ENCODE peak calls at places on chromosome 5, in nine cellular contexts. T, G, R, O, L, A, V, Q and W are unnamed samples.
A peak's percentile ranks its signal among the peaks of the same experiment; 100 is the strongest.

GRCh38 chr5:90161399-90161798 is 248.2 kb downstream of the CETN3 start:
- DNase-seq in T (peak; percentile 78), G (peak; percentile 67), R (no peak), O (peak; percentile 57), L (peak; percentile 95), A (peak; percentile 20), V (no peak), Q (no peak), W (no peak)

GRCh38 chr5:130350131-130350530 is 445.9 kb downstream of the CHSY3 start:
- DNase-seq in T (no peak), G (no peak), R (no peak), O (no peak), L (no peak), A (no peak), V (no peak), Q (no peak), W (no peak)

GRCh38 chr5:40485021-40485998 is 194.4 kb upstream of the PTGER4 start:
- DNase-seq in T (no peak), G (no peak), R (no peak), O (no peak), L (no peak), A (no peak), V (no peak), Q (no peak), W (no peak)

GRCh38 chr5:157538311-157538710 is 37.3 kb downstream of the ADAM19 start:
- DNase-seq in T (no peak), G (no peak), R (no peak), O (no peak), L (no peak), A (no peak), V (no peak), Q (no peak), W (no peak)

GRCh38 chr5:75566710-75567309 is 44.4 kb upstream of the ANKDD1B start:
- DNase-seq in T (peak; percentile 31), G (no peak), R (peak; percentile 96), O (no peak), L (peak; percentile 96), A (peak; percentile 79), V (no peak), Q (no peak), W (no peak)

GRCh38 chr5:143051244-143052058 is 281.3 kb downstream of the ARHGAP26 start:
- DNase-seq in T (peak; percentile 73), G (no peak), R (peak; percentile 90), O (no peak), L (peak; percentile 91), A (no peak), V (no peak), Q (no peak), W (no peak)

GRCh38 chr5:302951-303350 is 18.6 kb upstream of the AHRR start:
- DNase-seq in T (no peak), G (no peak), R (no peak), O (no peak), L (no peak), A (no peak), V (no peak), Q (no peak), W (no peak)

GRCh38 chr5:175129619-175130018 is 314.4 kb downstream of the DRD1 start:
- DNase-seq in T (no peak), G (no peak), R (no peak), O (no peak), L (no peak), A (no peak), V (no peak), Q (no peak), W (no peak)

GRCh38 chr5:87411586-87412416 is 929 bp downstream of the CCNH start:
- DNase-seq in T (no peak), G (no peak), R (peak; percentile 63), O (peak; percentile 21), L (peak; percentile 60), A (peak; percentile 29), V (peak; percentile 40), Q (peak; percentile 18), W (no peak)

GRCh38 chr5:34570721-34571379 is 85.3 kb upstream of the RAI14 start:
- DNase-seq in T (no peak), G (no peak), R (peak; percentile 75), O (no peak), L (peak; percentile 71), A (no peak), V (no peak), Q (no peak), W (no peak)

GRCh38 chr5:122153230-122153629 is 23.9 kb downstream of the ZNF474 start:
- DNase-seq in T (no peak), G (no peak), R (peak; percentile 91), O (no peak), L (peak; percentile 52), A (no peak), V (no peak), Q (no peak), W (no peak)

GRCh38 chr5:179963375-179963774 is 55.7 kb upstream of the TBC1D9B start:
- DNase-seq in T (no peak), G (no peak), R (no peak), O (no peak), L (peak; percentile 36), A (no peak), V (no peak), Q (no peak), W (no peak)

GRCh38 chr5:53038196-53038847 is 49.2 kb downstream of the ITGA2 start:
- DNase-seq in T (no peak), G (no peak), R (no peak), O (no peak), L (no peak), A (no peak), V (no peak), Q (no peak), W (no peak)

GRCh38 chr5:90528704-90529233 is 615 bp downstream of the LYSMD3 start:
- DNase-seq in T (peak; percentile 39), G (no peak), R (peak; percentile 29), O (peak; percentile 21), L (peak; percentile 26), A (no peak), V (no peak), Q (no peak), W (no peak)

GRCh38 chr5:43041131-43041668 is 1.1 kb upstream of the ANXA2R start:
- DNase-seq in T (no peak), G (no peak), R (no peak), O (peak; percentile 16), L (peak; percentile 89), A (peak; percentile 71), V (no peak), Q (no peak), W (no peak)

GRCh38 chr5:16437974-16438373 is 27.6 kb downstream of the ZNF622 start:
- DNase-seq in T (no peak), G (no peak), R (no peak), O (no peak), L (peak; percentile 32), A (peak; percentile 27), V (no peak), Q (no peak), W (no peak)
- TF ChIP-seq CTCF in T (peak; percentile 11), G (no peak), R (peak; percentile 29), O (no peak), L (peak; percentile 29), A (peak; percentile 24), V (no peak), Q (no peak), W (no peak)

DNA sequence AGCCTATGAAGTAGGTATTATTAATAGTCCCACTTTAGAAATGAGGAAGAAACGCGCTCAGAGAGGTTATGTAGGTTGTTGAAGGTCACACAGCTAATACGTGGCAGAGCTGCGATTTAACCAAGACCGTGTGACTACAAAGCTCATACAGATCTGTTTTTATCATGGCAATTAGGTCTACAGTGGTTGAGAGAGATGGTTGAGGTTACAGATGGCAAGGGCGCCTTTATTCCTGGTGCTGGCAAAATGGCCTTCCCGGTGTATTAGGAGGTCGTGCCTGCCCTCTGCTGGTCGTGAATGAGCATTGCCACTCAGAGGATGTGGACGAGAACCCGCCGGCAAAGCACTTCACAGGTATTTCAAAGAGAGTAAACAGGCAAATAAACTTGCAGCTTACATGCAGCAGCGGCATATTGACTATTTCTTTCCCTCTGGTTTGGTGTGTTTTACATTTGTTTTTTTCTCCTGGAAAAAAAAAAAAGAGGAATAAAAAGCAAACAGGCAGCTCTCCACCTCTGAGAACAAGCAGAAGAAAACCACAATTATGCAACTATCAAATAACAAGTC is 65.3 kb upstream of the EGFLAM start:
- DNase-seq in T (peak; percentile 75), G (peak; percentile 77), R (peak; percentile 53), O (peak; percentile 80), L (peak; percentile 74), A (peak; percentile 62), V (peak; percentile 61), Q (peak; percentile 21), W (peak; percentile 59)
- TF ChIP-seq CTCF in T (peak; percentile 87), G (peak; percentile 90), R (peak; percentile 93), O (peak; percentile 92), L (peak; percentile 92), A (peak; percentile 87), V (peak; percentile 74), Q (peak; percentile 50), W (peak; percentile 95)

GRCh38 chr5:110784901-110785300 is 46.1 kb downstream of the SLC25A46 start:
- DNase-seq in T (no peak), G (no peak), R (peak; percentile 41), O (no peak), L (no peak), A (no peak), V (no peak), Q (no peak), W (no peak)

GRCh38 chr5:110785356-110785755 is 46.5 kb downstream of the SLC25A46 start:
- DNase-seq in T (no peak), G (no peak), R (peak; percentile 60), O (no peak), L (peak; percentile 62), A (no peak), V (no peak), Q (no peak), W (no peak)

DNA sequence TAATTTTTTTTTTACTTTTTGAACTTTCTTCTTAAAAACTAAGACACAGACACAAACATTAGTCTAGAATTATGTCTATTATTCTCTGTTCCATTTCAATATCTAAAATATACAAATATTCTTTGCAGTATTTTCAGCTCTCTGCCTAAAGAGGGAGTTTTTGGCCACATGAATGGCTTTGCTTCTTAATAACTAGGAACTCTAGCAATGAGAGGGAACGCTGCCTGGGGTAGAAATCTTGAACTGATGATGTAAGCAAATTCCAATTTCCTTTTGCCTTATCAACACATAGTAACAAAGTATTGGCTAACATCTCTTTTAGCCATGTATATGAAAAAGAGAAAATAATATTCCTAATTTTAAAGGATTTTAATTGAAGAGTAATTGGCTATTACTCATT is 51.9 kb downstream of the SLC25A46 start:
- DNase-seq in T (no peak), G (no peak), R (peak; percentile 82), O (no peak), L (peak; percentile 86), A (peak; percentile 11), V (no peak), Q (no peak), W (no peak)
- TF ChIP-seq CTCF in T (peak; percentile 63), G (no peak), R (peak; percentile 63), O (no peak), L (peak; percentile 59), A (no peak), V (no peak), Q (no peak), W (no peak)

DNA sequence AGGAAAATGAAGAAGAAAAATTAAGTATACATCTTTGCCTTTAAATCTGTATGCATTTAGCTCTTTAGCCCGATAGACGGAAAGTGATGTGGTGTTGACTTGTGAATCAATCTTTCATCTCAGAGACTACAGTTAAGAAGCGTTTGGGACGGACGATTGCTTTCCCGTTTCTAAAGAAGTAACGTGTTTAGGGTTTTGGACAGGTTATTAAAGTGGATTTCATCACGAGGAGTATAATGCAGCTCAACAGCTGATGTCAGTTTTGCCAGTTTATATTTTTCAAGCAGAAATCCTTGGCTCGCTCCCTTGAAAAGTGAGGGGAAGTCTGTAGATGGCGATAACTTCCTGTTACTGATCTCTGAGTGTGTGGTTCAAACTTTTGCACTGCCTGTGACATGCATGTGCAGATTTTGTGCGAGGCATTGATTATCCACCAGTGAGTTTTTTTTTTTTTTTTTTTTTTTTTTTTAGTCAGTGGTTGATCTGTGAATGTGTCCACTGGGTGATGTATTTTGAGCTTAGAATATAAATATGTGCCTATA is 1.1 kb downstream of the ADCY2 start:
- DNase-seq in T (no peak), G (no peak), R (no peak), O (no peak), L (no peak), A (no peak), V (no peak), Q (no peak), W (no peak)
- TF ChIP-seq CTCF in T (no peak), G (no peak), R (no peak), O (peak; percentile 29), L (no peak), A (no peak), V (no peak), Q (no peak), W (no peak)